ENCODE peak calls at places on chromosomes 12 and 14, in six cellular contexts. T, V, Q, K, R and M are unnamed samples.

GRCh38 chr12:113155060-113155459 is 5.5 kb downstream of the CFAP73 start:
- DNase-seq in T (no peak), V (no peak), Q (no peak), K (no peak), R (no peak), M (no peak)

GRCh38 chr12:88706286-88706685 is 126.0 kb upstream of the KITLG start:
- DNase-seq in T (no peak), V (no peak), Q (no peak), K (no peak), R (no peak), M (no peak)

GRCh38 chr12:47838286-47838931 is 18.7 kb upstream of the HDAC7 start:
- DNase-seq in T (no peak), V (peak; percentile 27), Q (no peak), K (no peak), R (peak; percentile 76), M (peak; percentile 42)

GRCh38 chr14:41749425-41749824 is 142.7 kb downstream of the LRFN5 start:
- DNase-seq in T (no peak), V (no peak), Q (no peak), K (no peak), R (no peak), M (no peak)

GRCh38 chr12:54373619-54374554 is 9.6 kb upstream of the GPR84 start:
- DNase-seq in T (no peak), V (no peak), Q (no peak), K (no peak), R (no peak), M (no peak)

GRCh38 chr12:63917864-63918742 is 73.6 kb downstream of the SRGAP1 start:
- DNase-seq in T (no peak), V (no peak), Q (no peak), K (no peak), R (peak; percentile 80), M (peak; percentile 89)

GRCh38 chr12:132015686-132016430 is 66.1 kb downstream of the EP400 start:
- DNase-seq in T (no peak), V (no peak), Q (no peak), K (no peak), R (no peak), M (no peak)

GRCh38 chr12:77847665-77848431 is 17.2 kb downstream of the NAV3 start:
- DNase-seq in T (no peak), V (no peak), Q (no peak), K (no peak), R (no peak), M (no peak)

GRCh38 chr14:85172889-85173458 is 357.0 kb upstream of the FLRT2 start:
- DNase-seq in T (no peak), V (no peak), Q (no peak), K (no peak), R (no peak), M (peak; percentile 33)

GRCh38 chr12:56081393-56082347 is 1.7 kb downstream of the ERBB3 start:
- DNase-seq in T (no peak), V (no peak), Q (no peak), K (peak; percentile 82), R (no peak), M (no peak)

GRCh38 chr12:47281667-47282171 is 202.0 kb upstream of the AMIGO2 start:
- DNase-seq in T (no peak), V (no peak), Q (no peak), K (no peak), R (no peak), M (no peak)

GRCh38 chr12:105820407-105821140 is 318.2 kb downstream of the NUAK1 start:
- DNase-seq in T (peak; percentile 15), V (peak; percentile 40), Q (no peak), K (no peak), R (no peak), M (peak; percentile 84)

GRCh38 chr12:6264402-6265037 is 46.0 kb upstream of the PLEKHG6 start:
- DNase-seq in T (no peak), V (no peak), Q (no peak), K (peak; percentile 78), R (no peak), M (peak; percentile 89)

GRCh38 chr14:94322648-94323570 is at the start of gene SERPINA6:
- DNase-seq in T (no peak), V (peak; percentile 10), Q (no peak), K (no peak), R (no peak), M (no peak)

GRCh38 chr12:95942106-95942531 is 295 bp downstream of the CCDC38 start:
- DNase-seq in T (no peak), V (no peak), Q (no peak), K (no peak), R (peak; percentile 27), M (no peak)

GRCh38 chr14:30610719-30611388 is 11.3 kb upstream of the SCFD1 start:
- DNase-seq in T (peak; percentile 36), V (no peak), Q (no peak), K (peak; percentile 60), R (peak; percentile 13), M (peak; percentile 45)

GRCh38 chr14:105058521-105059034 is 6.7 kb downstream of the GPR132 start:
- DNase-seq in T (no peak), V (no peak), Q (no peak), K (no peak), R (no peak), M (no peak)
- TF ChIP-seq POLR2A in T (no peak), V (no peak), Q (no peak), K (no peak), R (no peak), M (no peak)

DNA sequence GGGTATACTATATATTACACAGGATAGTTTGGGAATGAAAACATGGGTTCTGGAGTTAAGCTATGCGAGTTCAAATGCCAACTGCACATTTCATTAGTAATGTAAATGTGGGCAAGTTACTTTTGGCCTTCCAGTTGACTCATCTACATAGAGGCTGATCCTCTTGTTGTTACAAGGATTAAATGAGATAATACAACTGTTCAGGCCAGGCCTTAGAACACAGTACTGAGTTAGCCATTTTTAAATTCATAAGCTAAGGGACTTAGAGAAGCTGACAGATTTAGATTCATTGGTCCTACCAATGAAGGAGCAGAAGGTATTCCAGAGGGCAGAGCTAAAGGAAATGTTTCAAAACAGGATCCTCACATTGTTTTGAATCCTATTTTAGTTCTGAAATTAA is 32.6 kb downstream of the HIGD1C start:
- DNase-seq in T (no peak), V (no peak), Q (no peak), K (no peak), R (no peak), M (no peak)
- H3K4me1 ChIP-seq in T (peaks cover 23% of the 10 kb centered on the region), V (no peaks in the 10 kb centered on the region), Q (peaks cover 28% of the 10 kb centered on the region), K (peaks cover 7% of the 10 kb centered on the region), R (no peaks in the 10 kb centered on the region), M (peaks cover 15% of the 10 kb centered on the region)

DNA sequence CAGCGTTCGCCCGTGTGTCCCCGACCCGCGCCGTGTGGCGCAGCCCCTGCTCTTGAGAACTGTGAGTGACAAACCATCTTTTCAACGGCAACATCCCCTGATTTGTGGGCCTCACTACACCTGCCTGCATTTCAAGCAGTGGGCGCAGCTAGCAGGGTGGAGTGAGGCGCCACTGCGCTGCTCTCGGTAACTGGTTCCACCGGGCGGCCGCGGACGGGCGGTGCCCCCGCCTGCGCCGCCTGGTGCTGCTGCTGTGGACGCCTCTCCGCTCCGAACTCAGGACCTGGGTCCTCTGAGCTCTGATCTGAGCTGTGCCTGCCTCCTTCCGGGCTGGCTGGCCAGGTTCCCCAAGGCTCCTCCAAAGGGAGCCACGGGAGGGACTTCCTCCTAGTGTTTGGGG is 5.9 kb upstream of the DEGS2 start:
- DNase-seq in T (no peak), V (no peak), Q (no peak), K (peak; percentile 72), R (no peak), M (peak; percentile 50)
- H3K4me3 ChIP-seq in T (no peak overlapping the region), V (no peak overlapping the region), Q (no peak overlapping the region), K (peak overlapping the region; percentile 31), R (no peak overlapping the region), M (no peak overlapping the region)

DNA sequence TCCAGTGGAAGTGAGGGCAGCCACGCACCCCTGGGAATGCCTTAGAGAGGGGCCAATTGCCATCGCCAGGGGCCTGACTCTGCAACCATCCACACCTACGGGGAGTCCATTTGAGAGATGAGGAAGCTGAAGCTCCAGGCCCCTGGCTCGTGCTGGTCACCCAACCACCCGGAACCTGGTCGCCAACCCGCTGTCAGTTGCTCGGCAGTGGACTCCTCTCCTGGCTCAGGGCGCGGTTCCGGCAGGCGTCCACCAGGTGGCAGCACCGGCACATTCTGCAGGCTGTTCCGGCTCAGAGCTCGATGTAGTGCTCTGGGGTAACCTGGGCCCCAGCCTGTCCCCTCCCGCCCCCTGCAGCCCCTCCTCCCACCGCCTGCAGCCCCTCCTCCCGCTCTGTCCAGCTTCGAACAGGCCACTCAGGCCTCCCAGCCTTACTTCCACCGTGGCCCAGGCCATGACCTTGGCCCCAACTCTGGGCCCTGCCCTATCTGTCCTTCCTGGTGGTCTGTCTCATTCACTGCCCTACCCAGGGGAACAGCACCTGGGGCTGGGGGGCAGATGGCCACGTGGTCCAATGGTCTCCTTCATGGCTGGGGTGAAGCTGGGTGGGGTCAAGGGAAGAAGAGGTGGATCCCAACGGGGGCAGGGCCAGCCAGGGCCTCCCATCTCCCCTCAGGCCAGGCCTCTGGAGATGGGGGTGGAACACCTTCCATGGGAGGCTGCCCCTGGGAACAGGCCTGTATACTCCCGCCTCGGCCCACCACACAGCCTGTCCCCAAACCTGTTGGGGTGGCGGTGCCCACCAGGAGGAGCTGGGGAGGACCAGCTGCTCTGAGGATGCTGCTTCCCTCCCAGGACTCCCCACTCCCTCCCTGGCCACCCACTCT is 15.7 kb downstream of the SIVA1 start:
- DNase-seq in T (peak; percentile 86), V (peak; percentile 84), Q (no peak), K (peak; percentile 94), R (peak; percentile 74), M (peak; percentile 90)
- TF ChIP-seq POLR2A in T (no peak), V (no peak), Q (no peak), K (no peak), R (no peak), M (peak; percentile 3)

GRCh38 chr14:76135722-76136121 is 16.0 kb upstream of the GPATCH2L start:
- DNase-seq in T (no peak), V (no peak), Q (no peak), K (no peak), R (no peak), M (no peak)

GRCh38 chr14:76136476-76137160 is 15.1 kb upstream of the GPATCH2L start:
- DNase-seq in T (no peak), V (no peak), Q (no peak), K (no peak), R (no peak), M (no peak)

GRCh38 chr14:76133103-76133502 is 18.6 kb upstream of the GPATCH2L start:
- DNase-seq in T (no peak), V (no peak), Q (no peak), K (no peak), R (no peak), M (peak; percentile 7)

GRCh38 chr14:76138758-76139723 is 12.7 kb upstream of the GPATCH2L start:
- DNase-seq in T (no peak), V (no peak), Q (no peak), K (no peak), R (no peak), M (no peak)

GRCh38 chr14:76138119-76138757 is 13.5 kb upstream of the GPATCH2L start:
- DNase-seq in T (no peak), V (no peak), Q (no peak), K (no peak), R (no peak), M (no peak)
- H3K4me1 ChIP-seq in T (peaks cover 12% of the 10 kb centered on the region), V (no peaks in the 10 kb centered on the region), Q (peaks cover 11% of the 10 kb centered on the region), K (peaks cover 9% of the 10 kb centered on the region), R (no peaks in the 10 kb centered on the region), M (peaks cover 10% of the 10 kb centered on the region)